ENCODE peak calls at places on chromosomes 7 and 10, in eight cellular contexts. K, C, J, F, A, I, S and H are unnamed samples.

GRCh38 chr7:50603288-50603687 is 38.1 kb upstream of the DDC start:
- DNase-seq in S (no peak), A (no peak), C (no peak), J (no peak), K (no peak), I (no peak), F (no peak), H (no peak)

GRCh38 chr10:61939575-61940301 is 38.2 kb downstream of the ARID5B start:
- DNase-seq in J (no peak), F (no peak), C (no peak), S (peak; percentile 90), A (no peak), I (no peak), K (peak; percentile 71), H (no peak)

GRCh38 chr10:6491841-6492609 is 88.1 kb downstream of the PRKCQ start:
- DNase-seq in S (no peak), A (no peak), C (no peak), J (peak; percentile 70), K (peak; percentile 61), F (no peak), I (no peak), H (no peak)

GRCh38 chr7:16695621-16696237 is 49.7 kb downstream of the BZW2 start:
- DNase-seq in A (no peak), F (no peak), J (no peak), C (no peak), S (peak; percentile 66), I (peak; percentile 48), K (peak; percentile 65), H (peak; percentile 9)

GRCh38 chr10:123496996-123497660 is 169.0 kb upstream of the GPR26 start:
- DNase-seq in S (no peak), C (no peak), F (no peak), J (no peak), I (no peak), A (no peak), K (no peak), H (no peak)

GRCh38 chr7:27175005-27175625 is 995 bp upstream of the HOXA10 start:
- DNase-seq in A (peak; percentile 63), F (no peak), K (no peak), S (peak; percentile 79), I (no peak), C (no peak), J (peak; percentile 50), H (no peak)

GRCh38 chr10:83372646-83373045 is 766.7 kb upstream of the GHITM start:
- DNase-seq in J (no peak), K (no peak), I (no peak), F (no peak), S (peak; percentile 28), A (no peak), C (no peak), H (no peak)

GRCh38 chr7:5523052-5523711 is 99.5 kb upstream of the TNRC18 start:
- DNase-seq in F (no peak), A (no peak), J (peak; percentile 71), S (peak; percentile 68), C (no peak), K (peak; percentile 42), I (no peak), H (no peak)

GRCh38 chr10:71933651-71934050 is 30.5 kb upstream of the CHST3 start:
- DNase-seq in S (no peak), A (no peak), J (no peak), C (no peak), I (no peak), F (peak; percentile 15), K (no peak), H (no peak)

GRCh38 chr7:111082351-111082750 is 8.6 kb upstream of the LRRN3 start:
- DNase-seq in F (no peak), K (no peak), C (no peak), S (peak; percentile 44), J (no peak), A (no peak), I (no peak), H (no peak)

GRCh38 chr7:157841757-157842390 is 505.1 kb downstream of the DNAJB6 start:
- DNase-seq in F (no peak), S (no peak), C (no peak), A (no peak), K (no peak), I (no peak), J (no peak), H (no peak)

GRCh38 chr7:95501261-95501816 is 15.6 kb downstream of the ASB4 start:
- DNase-seq in S (peak; percentile 34), F (no peak), J (no peak), I (no peak), A (no peak), K (peak; percentile 9), C (no peak), H (no peak)

GRCh38 chr7:28954936-28955335 is 3.2 kb downstream of the TRIL start:
- DNase-seq in I (no peak), S (no peak), F (no peak), A (no peak), C (no peak), K (no peak), J (no peak), H (peak; percentile 20)

GRCh38 chr10:16848562-16849154 is 31.4 kb upstream of the RSU1 start:
- DNase-seq in S (no peak), F (no peak), I (no peak), J (no peak), A (no peak), C (no peak), K (peak; percentile 66), H (no peak)

GRCh38 chr10:124496620-124497019 is 35.0 kb downstream of the LHPP start:
- DNase-seq in S (no peak), C (no peak), K (no peak), J (no peak), F (no peak), I (no peak), A (no peak), H (no peak)

GRCh38 chr10:22932626-22933370 is 4.9 kb downstream of the ARMC3 start:
- DNase-seq in C (no peak), K (no peak), F (no peak), A (no peak), S (no peak), I (no peak), J (no peak), H (no peak)

GRCh38 chr10:89129850-89130396 is 77.2 kb downstream of the CH25H start:
- DNase-seq in K (peak; percentile 89), I (no peak), F (no peak), C (no peak), A (peak; percentile 42), J (no peak), S (peak; percentile 93), H (no peak)

GRCh38 chr7:108581655-108582491 is 12.2 kb downstream of the DNAJB9 start:
- DNase-seq in K (no peak), A (no peak), J (no peak), S (peak; percentile 62), F (no peak), I (no peak), C (no peak), H (no peak)

GRCh38 chr7:23261843-23262452 is 15.4 kb downstream of the GPNMB start:
- DNase-seq in S (peak; percentile 72), F (no peak), J (no peak), A (peak; percentile 48), I (peak; percentile 58), C (no peak), K (peak; percentile 75), H (peak; percentile 59)

GRCh38 chr10:82757907-82758306 is 882.9 kb downstream of the NRG3 start:
- DNase-seq in J (no peak), A (no peak), S (no peak), I (no peak), K (no peak), F (no peak), C (no peak), H (no peak)

GRCh38 chr7:155922507-155922841 is 110.2 kb upstream of the SHH start:
- DNase-seq in A (no peak), F (no peak), J (no peak), K (no peak), I (no peak), S (no peak), C (no peak), H (no peak)